ENCODE peak calls at places on chromosome 2, in five cellular contexts. B is SK-N-SH, F is GM12878, N is HepG2, Z is K562. T is an unnamed sample.

GRCh38 chr2:148982282-148982681 is 56.2 kb upstream of the LYPD6B start:
- DNase-seq in B (no peak), F (no peak), N (no peak), Z (no peak), T (no peak)

GRCh38 chr2:191230174-191230573 is 15.0 kb upstream of the MYO1B start:
- DNase-seq in B (no peak), F (no peak), N (no peak), Z (no peak), T (no peak)

GRCh38 chr2:175840261-175840660 is 161.8 kb downstream of the LNPK start:
- DNase-seq in B (no peak), F (no peak), N (no peak), Z (no peak), T (no peak)

GRCh38 chr2:69716555-69717120 is 25.3 kb upstream of the ANXA4 start:
- DNase-seq in B (no peak), F (no peak), N (no peak), Z (no peak), T (no peak)

GRCh38 chr2:96534701-96535181 is 1.8 kb upstream of the ARID5A start:
- DNase-seq in B (peak; percentile 59), F (no peak), N (no peak), Z (no peak), T (no peak)

GRCh38 chr2:232367591-232368233 is 10.8 kb upstream of the ALPP start:
- DNase-seq in B (peak; percentile 57), F (no peak), N (peak; percentile 24), Z (peak; percentile 35), T (no peak)

GRCh38 chr2:195710407-195710806 is 53.4 kb downstream of the SLC39A10 start:
- DNase-seq in B (no peak), F (no peak), N (no peak), Z (no peak), T (no peak)

GRCh38 chr2:201452058-201452736 is 657 bp downstream of the STRADB start:
- DNase-seq in B (no peak), F (no peak), N (no peak), Z (no peak), T (no peak)

GRCh38 chr2:235829726-235830125 is 335.9 kb downstream of the AGAP1 start:
- DNase-seq in B (no peak), F (no peak), N (no peak), Z (no peak), T (no peak)

GRCh38 chr2:142876423-142876822 is 1.0 kb upstream of the KYNU start:
- DNase-seq in B (no peak), F (no peak), N (no peak), Z (no peak), T (no peak)

GRCh38 chr2:146576301-146576700 is 1268.5 kb upstream of the ACVR2A start:
- DNase-seq in B (no peak), F (no peak), N (no peak), Z (no peak), T (no peak)

GRCh38 chr2:54773838-54774237 is 50.4 kb downstream of the EML6 start:
- DNase-seq in B (no peak), F (no peak), N (no peak), Z (no peak), T (no peak)

GRCh38 chr2:73112026-73112912 is 479 bp downstream of the RAB11FIP5 start:
- DNase-seq in B (peak; percentile 73), F (no peak), N (peak; percentile 22), Z (peak; percentile 50), T (no peak)

GRCh38 chr2:238493880-238494572 is 67.3 kb downstream of the ASB1 start:
- DNase-seq in B (no peak), F (no peak), N (no peak), Z (no peak), T (peak; percentile 26)

GRCh38 chr2:8247905-8248622 is 433.8 kb upstream of the ID2 start:
- DNase-seq in B (no peak), F (no peak), N (no peak), Z (no peak), T (no peak)

GRCh38 chr2:227411990-227412350 is 24.2 kb upstream of the SCYGR1 start:
- DNase-seq in B (no peak), F (no peak), N (no peak), Z (no peak), T (no peak)

GRCh38 chr2:162422894-162423293 is 79.0 kb downstream of the GCA start:
- DNase-seq in B (no peak), F (no peak), N (no peak), Z (no peak), T (no peak)

GRCh38 chr2:212228651-212229253 is 309.9 kb downstream of the ERBB4 start:
- DNase-seq in B (no peak), F (no peak), N (no peak), Z (no peak), T (no peak)

GRCh38 chr2:75258620-75259019 is 59.3 kb upstream of the TACR1 start:
- DNase-seq in B (no peak), F (no peak), N (no peak), Z (no peak), T (no peak)

GRCh38 chr2:172119089-172119488 is 16.4 kb upstream of the DLX2 start:
- DNase-seq in B (no peak), F (no peak), N (peak; percentile 86), Z (no peak), T (no peak)

GRCh38 chr2:39266139-39266805 is 22.5 kb upstream of the CDKL4 start:
- DNase-seq in B (no peak), F (peak; percentile 53), N (no peak), Z (no peak), T (peak; percentile 7)

GRCh38 chr2:11701831-11702301 is 31.9 kb upstream of the NTSR2 start:
- DNase-seq in B (no peak), F (peak; percentile 13), N (no peak), Z (no peak), T (peak; percentile 56)

DNA sequence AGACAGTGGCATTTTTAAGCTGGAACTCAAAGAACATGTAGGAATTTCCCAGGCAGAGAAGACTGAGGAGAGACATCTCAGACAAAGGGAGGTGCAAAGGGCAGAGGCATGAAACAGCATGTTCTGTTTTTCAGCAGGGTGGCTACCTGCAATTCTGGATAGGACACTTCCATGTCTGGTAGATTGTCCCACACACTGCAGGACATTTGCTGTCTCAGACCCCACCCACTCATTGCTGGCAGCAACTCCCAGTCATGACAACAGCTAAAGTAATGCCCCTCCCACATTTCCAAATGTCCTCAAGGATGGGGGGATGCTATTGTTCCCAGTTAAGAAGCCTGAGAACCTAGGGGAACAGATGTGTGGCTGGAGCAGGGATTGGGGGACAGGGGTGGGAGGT is 40.8 kb downstream of the ANKRD44 start:
- DNase-seq in B (no peak), F (no peak), N (no peak), Z (no peak), T (no peak)
- H3K4me3 ChIP-seq in B (no peak overlapping the region), F (no peak overlapping the region), N (no peak overlapping the region), Z (no peak overlapping the region), T (no peak overlapping the region)

GRCh38 chr2:949384-949893 is 1.2 kb upstream of the SNTG2 start:
- DNase-seq in B (no peak), F (no peak), N (no peak), Z (no peak), T (no peak)

GRCh38 chr2:950627-950992 is at the start of gene SNTG2:
- DNase-seq in B (peak; percentile 97), F (no peak), N (no peak), Z (peak; percentile 88), T (no peak)

GRCh38 chr2:953408-953807 is 2.8 kb downstream of the SNTG2 start:
- DNase-seq in B (no peak), F (no peak), N (no peak), Z (no peak), T (no peak)

GRCh38 chr2:949894-950626 is 589 bp upstream of the SNTG2 start:
- DNase-seq in B (peak; percentile 72), F (no peak), N (no peak), Z (no peak), T (no peak)

DNA sequence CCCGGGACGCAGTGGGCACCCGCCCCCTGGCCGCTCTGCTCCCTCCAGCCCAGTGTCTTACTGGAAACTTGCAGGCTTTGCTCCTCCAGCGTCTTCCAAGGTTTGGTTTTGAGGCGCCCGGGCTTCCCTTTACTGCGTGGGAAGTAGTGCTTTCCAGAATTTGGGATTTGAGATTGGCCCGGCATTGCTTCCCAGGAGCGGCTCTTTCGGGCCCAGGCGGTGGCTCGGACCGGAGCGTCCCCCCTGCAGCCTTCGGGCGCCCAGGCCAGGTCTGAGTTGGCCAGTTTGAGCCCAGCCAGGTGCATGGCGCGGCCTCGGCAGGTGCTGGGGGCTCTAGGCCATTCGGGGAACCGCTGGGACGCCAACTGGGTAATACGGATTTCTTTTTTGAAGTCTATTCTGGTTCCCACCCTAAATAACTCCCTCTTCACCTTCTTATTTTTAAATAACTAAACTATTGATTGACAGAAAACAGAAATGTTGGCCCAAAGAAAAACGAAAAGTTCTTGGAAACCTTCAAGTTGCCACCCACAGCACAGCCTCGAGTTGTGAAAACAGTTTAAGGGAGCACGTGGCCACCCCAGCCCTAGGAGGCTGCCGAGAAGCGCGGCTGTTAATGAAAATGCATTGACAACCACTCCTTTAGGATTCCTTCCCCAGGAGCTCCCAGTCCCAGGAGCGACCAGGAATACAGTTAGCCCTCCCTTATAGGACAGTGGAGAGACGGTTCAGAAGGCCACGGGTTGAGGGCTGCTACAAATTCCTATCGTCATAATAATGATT is 766 bp downstream of the SNTG2 start:
- DNase-seq in B (no peak), F (no peak), N (no peak), Z (no peak), T (no peak)
- TF ChIP-seq REST in B (no peak), F (no peak), N (no peak), Z (no peak), T (no peak)

DNA sequence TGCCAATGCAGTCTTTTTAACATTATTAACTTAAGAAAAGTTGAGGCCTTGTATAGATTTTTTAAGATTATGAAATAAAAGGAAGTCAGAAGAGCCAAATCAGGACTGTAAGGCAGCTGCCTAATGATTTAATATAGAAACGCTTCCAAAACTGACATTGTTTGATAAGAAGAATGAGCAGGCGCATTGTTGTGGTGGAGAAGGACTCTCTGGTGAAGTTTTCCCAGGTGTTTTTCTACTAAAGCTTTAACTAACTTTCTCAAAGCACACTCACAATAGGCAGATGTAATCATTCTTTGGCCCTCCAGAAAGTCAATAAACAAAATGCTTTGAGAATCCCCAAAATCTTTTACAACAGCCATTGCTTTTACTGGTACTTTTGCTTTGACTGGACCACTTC is 288.6 kb upstream of the FIGN start:
- DNase-seq in B (no peak), F (no peak), N (no peak), Z (no peak), T (no peak)
- TF ChIP-seq GABPA in B (no peak), F (no peak), N (no peak), Z (no peak), T (no peak)

DNA sequence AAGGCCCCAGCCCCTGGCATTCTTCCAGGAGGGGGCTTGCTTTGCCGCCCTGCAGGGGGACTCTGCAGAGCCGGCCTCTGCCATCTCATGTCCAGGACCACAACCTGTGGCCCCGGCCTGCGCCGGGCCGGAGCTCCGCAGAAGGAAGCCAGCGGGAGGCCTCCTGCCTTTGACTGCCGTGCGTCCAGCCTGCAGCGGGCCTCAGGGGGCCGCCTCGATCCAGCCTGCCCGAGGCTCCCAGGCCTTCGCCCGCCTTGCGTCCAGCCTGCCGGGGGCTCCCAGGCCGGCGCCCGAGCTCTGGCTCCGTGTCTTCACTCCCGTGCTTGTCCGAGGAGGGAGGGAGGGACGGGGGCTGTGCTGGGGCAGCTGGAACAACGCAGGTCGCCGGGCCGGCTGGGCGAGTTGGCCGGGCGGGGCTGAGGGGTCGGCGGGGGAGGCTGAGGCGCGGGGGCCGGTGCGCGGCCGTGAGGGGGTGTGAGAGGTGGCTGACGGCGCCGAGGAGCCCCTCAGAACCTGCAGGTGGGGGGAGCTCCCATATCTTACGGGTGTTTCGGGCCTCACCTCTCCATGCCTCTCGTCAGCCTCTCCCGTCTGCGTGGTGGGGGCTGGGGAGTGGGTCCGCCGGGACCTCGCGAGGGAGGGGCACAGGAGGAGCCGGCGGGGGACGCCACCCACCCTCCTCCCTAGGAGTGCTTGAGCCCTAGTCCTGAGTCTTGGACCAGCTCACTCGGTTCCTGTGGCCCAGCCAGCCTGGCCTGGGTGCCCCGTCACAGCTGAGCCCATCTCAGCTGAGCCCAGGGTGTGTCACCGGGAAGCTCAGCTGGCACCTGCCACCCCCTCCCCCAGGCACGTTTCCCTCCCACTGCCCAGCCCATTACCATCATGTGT is 20.5 kb downstream of the GPC1 start:
- DNase-seq in B (no peak), F (no peak), N (no peak), Z (no peak), T (no peak)
- H3K4me3 ChIP-seq in B (no peak overlapping the region), F (no peak overlapping the region), N (peak overlapping the region; percentile 25), Z (no peak overlapping the region), T (no peak overlapping the region)

T was measured in HL-60.